ENCODE peak calls at places on chromosome 7, in four cellular contexts. I, D, M and A are unnamed samples.
A peak's percentile ranks its signal among the peaks of the same experiment; 100 is the strongest.

GRCh38 chr7:98976396-98977185 is 98.3 kb downstream of the TRRAP start:
- DNase-seq in M (no peak), I (no peak), D (no peak), A (no peak)

GRCh38 chr7:155837126-155837479 is 24.8 kb upstream of the SHH start:
- DNase-seq in D (no peak), M (no peak), I (no peak), A (no peak)

GRCh38 chr7:80139179-80139578 is 4.5 kb downstream of the GNAI1 start:
- DNase-seq in D (no peak), I (no peak), M (no peak), A (no peak)

GRCh38 chr7:137440434-137440830 is 96.9 kb upstream of the PTN start:
- DNase-seq in D (no peak), M (no peak), I (no peak), A (no peak)

GRCh38 chr7:151731022-151731441 is 145.9 kb downstream of the PRKAG2 start:
- DNase-seq in D (no peak), I (no peak), M (no peak), A (no peak)

GRCh38 chr7:13115157-13115772 is 427.8 kb downstream of the ARL4A start:
- DNase-seq in I (peak; percentile 2), D (no peak), M (peak; percentile 50), A (no peak)

GRCh38 chr7:72278550-72278949 is 133.6 kb downstream of the CALN1 start:
- DNase-seq in D (no peak), M (no peak), I (no peak), A (no peak)

GRCh38 chr7:4523219-4523618 is 158.9 kb upstream of the FOXK1 start:
- DNase-seq in I (no peak), D (no peak), M (no peak), A (no peak)

GRCh38 chr7:8018961-8019360 is 50.4 kb downstream of the GLCCI1 start:
- DNase-seq in I (no peak), D (no peak), M (no peak), A (no peak)

GRCh38 chr7:121157341-121157751 is 168.8 kb downstream of the CPED1 start:
- DNase-seq in M (no peak), D (no peak), I (no peak), A (no peak)

GRCh38 chr7:99305473-99306260 is 20.0 kb upstream of the ARPC1A start:
- DNase-seq in D (no peak), M (no peak), I (no peak), A (peak; percentile 4)

GRCh38 chr7:8258166-8258565 is 3.8 kb downstream of the ICA1 start:
- DNase-seq in I (no peak), D (no peak), M (no peak), A (no peak)

GRCh38 chr7:91636129-91636724 is 244.3 kb downstream of the MTERF1 start:
- DNase-seq in M (no peak), D (peak; percentile 32), I (peak; percentile 24), A (peak; percentile 8)